ENCODE peak calls at places on chromosomes 5 and 9, in nine cellular contexts. Q, K, X, W, E, R, O, V and A are unnamed samples.

GRCh38 chr5:141359790-141360426 is at the start of gene PCDHGB2:
- DNase-seq in Q (no peak), K (no peak), X (no peak), W (no peak), E (peak), R (no peak), O (peak), V (peak), A (no peak)

GRCh38 chr5:181283347-181283746 is 22.4 kb upstream of the TRIM52 start:
- DNase-seq in Q (no peak), K (no peak), X (no peak), W (no peak), E (no peak), R (no peak), O (no peak), V (no peak), A (no peak)

GRCh38 chr9:128342971-128343680 is 2.8 kb downstream of the SLC27A4 start:
- DNase-seq in Q (no peak), K (no peak), X (no peak), W (no peak), E (no peak), R (no peak), O (no peak), V (no peak), A (no peak)

GRCh38 chr5:72383280-72384205 is 63.4 kb downstream of the PTCD2 start:
- DNase-seq in Q (peak), K (no peak), X (no peak), W (no peak), E (no peak), R (no peak), O (no peak), V (peak), A (no peak)

GRCh38 chr9:98944130-98945074 is 695 bp downstream of the COL15A1 start:
- DNase-seq in Q (no peak), K (no peak), X (no peak), W (no peak), E (no peak), R (peak), O (no peak), V (no peak), A (no peak)

GRCh38 chr9:113632776-113633590 is 169.5 kb downstream of the RGS3 start:
- DNase-seq in Q (peak), K (no peak), X (no peak), W (no peak), E (no peak), R (no peak), O (no peak), V (peak), A (no peak)

GRCh38 chr5:92309336-92309991 is 926.3 kb upstream of the ARRDC3 start:
- DNase-seq in Q (peak), K (no peak), X (peak), W (no peak), E (peak), R (no peak), O (peak), V (peak), A (peak)

GRCh38 chr5:17443333-17444125 is 54.5 kb upstream of the TAF11L2 start:
- DNase-seq in Q (no peak), K (no peak), X (no peak), W (no peak), E (no peak), R (no peak), O (no peak), V (no peak), A (no peak)

GRCh38 chr9:14190240-14190639 is 123.7 kb downstream of the NFIB start:
- DNase-seq in Q (no peak), K (no peak), X (no peak), W (no peak), E (no peak), R (no peak), O (no peak), V (no peak), A (no peak)

GRCh38 chr9:75410405-75410804 is 322.1 kb downstream of the OSTF1 start:
- DNase-seq in Q (no peak), K (no peak), X (no peak), W (no peak), E (no peak), R (no peak), O (no peak), V (no peak), A (no peak)

GRCh38 chr5:179138568-179138925 is 78.4 kb downstream of the ZNF354C start:
- DNase-seq in Q (no peak), K (no peak), X (no peak), W (no peak), E (no peak), R (peak), O (no peak), V (no peak), A (no peak)

GRCh38 chr9:35798658-35799366 is 7.4 kb downstream of the NPR2 start:
- DNase-seq in Q (peak), K (peak), X (peak), W (no peak), E (no peak), R (no peak), O (no peak), V (peak), A (no peak)

GRCh38 chr9:70635790-70636189 is 221.3 kb upstream of the KLF9 start:
- DNase-seq in Q (no peak), K (no peak), X (no peak), W (no peak), E (no peak), R (no peak), O (no peak), V (no peak), A (no peak)

GRCh38 chr5:53355316-53355715 is 125.1 kb upstream of the FST start:
- DNase-seq in Q (no peak), K (no peak), X (no peak), W (no peak), E (no peak), R (no peak), O (no peak), V (peak), A (peak)

GRCh38 chr9:38146844-38147243 is 77.8 kb upstream of the SHB start:
- DNase-seq in Q (no peak), K (no peak), X (no peak), W (no peak), E (no peak), R (no peak), O (no peak), V (no peak), A (no peak)

GRCh38 chr9:131239307-131239975 is 36.9 kb downstream of the FAM78A start:
- DNase-seq in Q (no peak), K (no peak), X (no peak), W (no peak), E (no peak), R (no peak), O (no peak), V (no peak), A (no peak)

GRCh38 chr5:55585266-55585610 is 50.5 kb upstream of the PLPP1 start:
- DNase-seq in Q (no peak), K (no peak), X (no peak), W (no peak), E (no peak), R (no peak), O (no peak), V (no peak), A (no peak)

GRCh38 chr5:8848997-8849585 is 696.8 kb downstream of the SEMA5A start:
- DNase-seq in Q (peak), K (no peak), X (peak), W (peak), E (no peak), R (no peak), O (no peak), V (peak), A (peak)